ENCODE peak calls at places on chromosome 5, in four cellular contexts. Q is fibroblast of the conjunctiva; C is T-helper 9 cell; M is stimulated activated CD4-positive, alpha-beta T cell treated with anti-CD3 and anti-CD28 coated beads, TNF-alpha, amount 100 ng/mL, for 24 hours. Y is an unnamed sample.
A peak's percentile ranks its signal among the peaks of the same experiment; 100 is the strongest.

GRCh38 chr5:4700082-4700481 is 440.0 kb upstream of the ADAMTS16 start:
- DNase-seq in Q (peak; percentile 12), C (no peak), M (peak; percentile 4), Y (no peak)

GRCh38 chr5:165913059-165913458 is 2378.4 kb upstream of the WWC1 start:
- DNase-seq in M (no peak), Q (no peak), C (no peak), Y (no peak)

GRCh38 chr5:120999550-120999949 is 535.5 kb downstream of the PRR16 start:
- DNase-seq in M (no peak), Q (no peak), C (no peak), Y (no peak)

GRCh38 chr5:174327317-174327864 is 281.9 kb downstream of the NSG2 start:
- DNase-seq in C (peak; percentile 25), M (peak; percentile 47), Q (peak; percentile 61), Y (no peak)

GRCh38 chr5:143693691-143694252 is 118.2 kb upstream of the HMHB1 start:
- DNase-seq in M (no peak), C (no peak), Q (peak; percentile 56), Y (no peak)

GRCh38 chr5:1643651-1644392 is 120.1 kb upstream of the LPCAT1 start:
- DNase-seq in C (no peak), M (no peak), Q (no peak), Y (no peak)

GRCh38 chr5:94463739-94464138 is 154.7 kb downstream of the KIAA0825 start:
- DNase-seq in M (no peak), C (no peak), Q (peak; percentile 51), Y (no peak)

GRCh38 chr5:149156435-149157083 is 15.3 kb downstream of the ABLIM3 start:
- DNase-seq in M (no peak), C (no peak), Q (no peak), Y (no peak)

GRCh38 chr5:179792612-179793469 is 945 bp upstream of the LTC4S start:
- DNase-seq in C (no peak), M (no peak), Q (no peak), Y (no peak)

GRCh38 chr5:1512541-1513291 is 11.0 kb downstream of the LPCAT1 start:
- DNase-seq in M (no peak), Q (no peak), C (no peak), Y (no peak)

GRCh38 chr5:54990751-54991349 is 5.5 kb upstream of the ESM1 start:
- DNase-seq in Q (no peak), M (no peak), C (no peak), Y (no peak)

GRCh38 chr5:1099931-1100651 is 11.8 kb downstream of the SLC12A7 start:
- DNase-seq in Q (no peak), M (no peak), C (no peak), Y (no peak)

GRCh38 chr5:129358069-129358468 is 102.0 kb upstream of the ADAMTS19 start:
- DNase-seq in Q (no peak), M (no peak), C (no peak), Y (no peak)

GRCh38 chr5:32223972-32224608 is 50.0 kb upstream of the GOLPH3 start:
- DNase-seq in C (no peak), Q (no peak), M (no peak), Y (no peak)

GRCh38 chr5:179553875-179554274 is 3.5 kb downstream of the RUFY1 start:
- DNase-seq in M (no peak), Q (no peak), C (no peak), Y (no peak)

GRCh38 chr5:167587768-167588167 is 703.7 kb upstream of the WWC1 start:
- DNase-seq in Q (no peak), C (no peak), M (no peak), Y (no peak)

GRCh38 chr5:180969406-180969805 is 19.2 kb upstream of the BTNL3 start:
- DNase-seq in Q (no peak), M (no peak), C (no peak), Y (no peak)

GRCh38 chr5:151685749-151686672 is 704 bp downstream of the SPARC start:
- DNase-seq in C (no peak), M (no peak), Q (no peak), Y (no peak)

GRCh38 chr5:136053336-136054121 is 24.7 kb downstream of the TGFBI start:
- DNase-seq in Q (peak; percentile 67), M (no peak), C (no peak), Y (no peak)

GRCh38 chr5:133032852-133033742 is 6.7 kb upstream of the ZCCHC10 start:
- DNase-seq in M (no peak), Q (no peak), C (no peak), Y (no peak)

GRCh38 chr5:135112008-135112670 is 78.1 kb upstream of the PITX1 start:
- DNase-seq in Q (no peak), M (no peak), C (no peak), Y (no peak)

GRCh38 chr5:81749562-81750307 is 1.2 kb downstream of the SSBP2 start:
- DNase-seq in Q (no peak), M (peak; percentile 48), C (peak; percentile 29), Y (peak; percentile 20)

GRCh38 chr5:140239939-140240700 is 62.8 kb downstream of the PFDN1 start:
- DNase-seq in Q (peak; percentile 32), M (peak; percentile 69), C (peak; percentile 29), Y (peak; percentile 39)

GRCh38 chr5:174735498-174736350 is 11.3 kb downstream of the MSX2 start:
- DNase-seq in M (peak; percentile 14), C (no peak), Q (no peak), Y (no peak)

GRCh38 chr5:96297290-96297689 is 135.8 kb downstream of the PCSK1 start:
- DNase-seq in C (no peak), Q (peak; percentile 46), M (no peak), Y (no peak)

GRCh38 chr5:1476181-1476966 is 31.1 kb upstream of the SLC6A3 start:
- DNase-seq in M (no peak), C (no peak), Q (no peak), Y (no peak)

GRCh38 chr5:78566747-78567449 is 81.7 kb downstream of the LHFPL2 start:
- DNase-seq in M (no peak), C (no peak), Q (no peak), Y (no peak)

GRCh38 chr5:159340511-159340910 is 10.2 kb upstream of the IL12B start:
- DNase-seq in C (no peak), Q (no peak), M (no peak), Y (no peak)

GRCh38 chr5:143037071-143037470 is 266.9 kb downstream of the ARHGAP26 start:
- DNase-seq in C (no peak), Q (no peak), M (no peak), Y (no peak)

GRCh38 chr5:108953940-108954339 is 206.2 kb downstream of the FER start:
- DNase-seq in Q (no peak), C (no peak), M (no peak), Y (no peak)

GRCh38 chr5:156981481-156981880 is 18.5 kb upstream of the TIMD4 start:
- DNase-seq in C (no peak), M (no peak), Q (no peak), Y (no peak)

GRCh38 chr5:136062563-136063274 is 33.9 kb downstream of the TGFBI start:
- DNase-seq in M (no peak), Q (no peak), C (no peak), Y (no peak)

GRCh38 chr5:94266170-94266569 is 352.2 kb downstream of the KIAA0825 start:
- DNase-seq in C (no peak), M (no peak), Q (no peak), Y (no peak)

GRCh38 chr5:170473642-170474041 is 30.2 kb upstream of the KCNIP1 start:
- DNase-seq in C (no peak), M (no peak), Q (no peak), Y (no peak)

GRCh38 chr5:82106207-82106606 is 134.4 kb downstream of the ATG10 start:
- DNase-seq in C (no peak), M (no peak), Q (peak; percentile 6), Y (no peak)

GRCh38 chr5:179973391-179973790 is 65.7 kb upstream of the TBC1D9B start:
- DNase-seq in C (no peak), M (no peak), Q (no peak), Y (no peak)

GRCh38 chr5:173917788-173918786 is 29.9 kb downstream of the CPEB4 start:
- DNase-seq in M (peak; percentile 42), C (peak; percentile 32), Q (peak; percentile 75), Y (peak; percentile 22)

GRCh38 chr5:89866410-89866809 is 543.1 kb downstream of the CETN3 start:
- DNase-seq in Q (no peak), C (no peak), M (no peak), Y (no peak)

GRCh38 chr5:66840527-66841013 is 244.4 kb downstream of the MAST4 start:
- DNase-seq in C (no peak), M (no peak), Q (no peak), Y (no peak)

GRCh38 chr5:71011194-71011792 is 13.8 kb downstream of the NAIP start:
- DNase-seq in C (no peak), M (no peak), Q (no peak), Y (no peak)